ENCODE peak calls at places on chromosome 7, in eight cellular contexts. Y is OCI-LY7, Z is hepatocyte, T is PC-3, R is GM23248, E is SK-N-SH, J is GM23338, S is MM.1S. H is an unnamed sample.
A peak's percentile ranks its signal among the peaks of the same experiment; 100 is the strongest.

GRCh38 chr7:24318326-24318725 is 34.3 kb downstream of the NPY start:
- DNase-seq in J (peak; percentile 84), T (peak; percentile 53), Y (peak; percentile 75), S (no peak), R (peak; percentile 7), E (no peak), Z (peak; percentile 25), H (peak; percentile 63)

GRCh38 chr7:120272261-120272895 is 597 bp upstream of the KCND2 start:
- DNase-seq in T (peak; percentile 66), Z (peak; percentile 67), R (peak; percentile 78), E (peak; percentile 72), Y (peak; percentile 23), S (peak; percentile 84), J (peak; percentile 92), H (peak; percentile 81)

GRCh38 chr7:128869138-128869943 is 6.7 kb downstream of the ATP6V1F start:
- DNase-seq in R (peak; percentile 72), S (peak; percentile 88), J (peak; percentile 76), Y (peak; percentile 59), Z (peak; percentile 77), E (peak; percentile 87), T (peak; percentile 56), H (peak; percentile 88)

GRCh38 chr7:28685660-28686417 is 272.3 kb downstream of the TRIL start:
- DNase-seq in R (peak; percentile 96), T (peak; percentile 97), Y (no peak), J (peak; percentile 77), E (peak; percentile 77), Z (peak; percentile 95), S (no peak), H (peak; percentile 58)

GRCh38 chr7:55306331-55306730 is 58.8 kb upstream of the LANCL2 start:
- DNase-seq in E (no peak), Y (no peak), T (peak; percentile 42), J (no peak), Z (no peak), R (peak; percentile 56), S (no peak), H (no peak)

GRCh38 chr7:13062596-13062995 is 375.2 kb downstream of the ARL4A start:
- DNase-seq in Z (peak; percentile 8), J (no peak), R (no peak), E (no peak), Y (no peak), T (no peak), S (no peak), H (no peak)

GRCh38 chr7:75536940-75537538 is 44.9 kb downstream of the SPDYE5 start:
- DNase-seq in J (no peak), T (no peak), S (no peak), Z (no peak), E (no peak), R (no peak), Y (no peak), H (no peak)

GRCh38 chr7:128235469-128235868 is 5.6 kb upstream of the LEP start:
- DNase-seq in R (no peak), Z (no peak), E (no peak), J (peak; percentile 18), T (no peak), S (no peak), Y (no peak), H (peak; percentile 49)

GRCh38 chr7:30369879-30370278 is 85.5 kb downstream of the ZNRF2 start:
- DNase-seq in Y (no peak), T (no peak), E (no peak), S (no peak), J (no peak), Z (no peak), R (peak; percentile 32), H (no peak)

GRCh38 chr7:156219307-156220077 is 407.2 kb upstream of the SHH start:
- DNase-seq in S (no peak), E (no peak), Y (no peak), Z (no peak), T (no peak), R (no peak), J (no peak), H (no peak)

GRCh38 chr7:120033114-120033513 is 239.9 kb upstream of the KCND2 start:
- DNase-seq in Y (no peak), R (no peak), T (peak; percentile 7), Z (no peak), J (peak; percentile 66), E (no peak), S (peak; percentile 16), H (peak; percentile 49)

GRCh38 chr7:32026076-32026425 is 44.2 kb downstream of the PDE1C start:
- DNase-seq in S (no peak), T (no peak), E (no peak), R (no peak), J (no peak), Z (no peak), Y (no peak), H (no peak)

GRCh38 chr7:45394117-45394708 is 180.0 kb upstream of the ADCY1 start:
- DNase-seq in E (no peak), J (no peak), T (peak; percentile 75), Y (no peak), Z (no peak), R (no peak), S (no peak), H (no peak)

GRCh38 chr7:96224682-96225081 is 97.2 kb downstream of the SLC25A13 start:
- DNase-seq in R (no peak), J (peak; percentile 55), T (peak; percentile 15), E (peak; percentile 51), Z (no peak), Y (no peak), S (no peak), H (peak; percentile 42)

GRCh38 chr7:39085590-39086049 is 107.9 kb downstream of the POU6F2 start:
- DNase-seq in T (no peak), Z (peak; percentile 10), R (peak; percentile 8), E (no peak), S (no peak), Y (no peak), J (peak; percentile 45), H (peak; percentile 77)

DNA sequence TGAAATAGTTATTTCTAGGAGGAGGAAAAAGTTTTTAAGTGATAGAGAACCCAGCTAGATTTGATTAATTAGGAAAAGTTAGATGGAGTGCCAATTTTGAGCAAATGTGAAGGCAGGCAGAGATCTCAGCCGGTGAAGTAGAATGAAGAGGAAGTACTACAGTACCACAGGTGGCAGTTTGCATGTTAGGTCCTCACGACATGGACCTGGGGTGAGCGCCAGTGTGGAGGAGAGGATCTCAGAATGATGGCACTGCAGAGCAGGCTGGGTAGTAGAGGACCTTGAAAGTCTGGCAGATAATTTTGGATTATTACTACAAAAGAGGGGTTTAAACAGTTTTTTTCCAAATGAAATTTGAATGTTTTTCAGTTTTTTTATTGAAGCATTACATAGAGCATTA is 81.1 kb downstream of the GNAI1 start:
- DNase-seq in S (no peak), R (no peak), E (no peak), Z (no peak), T (no peak), J (no peak), Y (no peak), H (no peak)
- H3K27ac ChIP-seq in S (no peak overlapping the region), R (no peak overlapping the region), E (no peak overlapping the region), Z (no peak overlapping the region), T (no peak overlapping the region), J (no peak overlapping the region), Y (no peak overlapping the region), H (no peak overlapping the region)

DNA sequence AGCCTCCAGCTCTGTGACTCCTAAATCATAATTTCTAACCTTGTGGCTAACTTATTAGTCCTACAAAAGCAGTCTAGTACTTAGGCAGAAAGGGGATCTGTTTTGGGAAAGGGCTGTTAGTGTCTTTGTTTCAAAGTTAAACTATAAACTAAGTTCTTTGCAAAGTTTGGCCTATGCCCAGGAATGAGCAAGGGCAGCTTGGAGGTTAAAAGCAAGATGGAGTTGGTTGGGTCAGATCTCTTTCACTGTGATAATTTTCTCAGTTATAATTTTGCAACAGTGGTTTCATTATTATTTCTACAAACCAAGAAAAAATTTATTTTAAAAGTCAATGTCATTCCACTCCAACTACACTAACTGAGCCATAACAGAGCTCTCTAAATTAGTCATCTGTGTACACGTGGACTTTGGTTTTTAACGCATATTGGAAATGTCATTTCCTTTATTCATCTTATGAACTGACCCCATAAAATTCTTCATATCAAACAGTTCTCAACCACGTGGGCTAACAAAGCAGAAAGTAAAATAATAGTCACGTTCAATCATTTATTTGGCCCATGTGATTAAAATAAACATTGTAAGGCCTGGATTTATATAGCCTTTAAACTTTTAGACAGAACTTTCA is 143.2 kb upstream of the C7orf33 start:
- DNase-seq in Y (no peak), S (no peak), T (peak; percentile 52), R (no peak), Z (no peak), J (no peak), E (no peak), H (no peak)
- TF ChIP-seq EZH2phosphoT487 in Y (no peak), S (no peak), T (no peak), R (no peak), Z (no peak), J (no peak), E (no peak), H (no peak)

DNA sequence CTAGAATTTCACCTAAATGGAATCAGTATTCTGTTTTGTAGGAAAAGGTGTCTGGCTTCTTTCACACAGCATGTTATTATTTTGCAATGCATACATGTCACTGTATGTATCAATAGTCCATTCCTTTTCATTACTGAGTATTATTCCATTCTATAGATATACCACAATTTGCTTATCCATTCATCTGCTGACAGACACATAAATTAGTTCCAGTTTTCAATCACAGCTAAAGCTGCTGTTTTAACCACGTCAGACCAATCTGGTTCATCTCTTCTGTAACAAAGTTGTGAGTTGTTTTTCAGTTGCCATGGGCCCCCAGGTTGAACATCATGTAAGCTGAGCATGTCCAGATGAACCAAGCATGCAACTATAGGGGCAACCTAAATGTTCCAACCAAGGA is 282.1 kb upstream of the MKLN1 start:
- DNase-seq in S (no peak), E (no peak), T (no peak), Z (no peak), J (no peak), R (no peak), Y (no peak), H (no peak)
- H3K79me2 ChIP-seq in S (peaks cover 89% of the 10 kb centered on the region), E (peaks cover 17% of the 10 kb centered on the region), T (peaks cover 3% of the 10 kb centered on the region), Z (no peaks in the 10 kb centered on the region), J (peaks cover 21% of the 10 kb centered on the region), R (peaks cover 100% of the 10 kb centered on the region), Y (no peaks in the 10 kb centered on the region), H (no peaks in the 10 kb centered on the region)

DNA sequence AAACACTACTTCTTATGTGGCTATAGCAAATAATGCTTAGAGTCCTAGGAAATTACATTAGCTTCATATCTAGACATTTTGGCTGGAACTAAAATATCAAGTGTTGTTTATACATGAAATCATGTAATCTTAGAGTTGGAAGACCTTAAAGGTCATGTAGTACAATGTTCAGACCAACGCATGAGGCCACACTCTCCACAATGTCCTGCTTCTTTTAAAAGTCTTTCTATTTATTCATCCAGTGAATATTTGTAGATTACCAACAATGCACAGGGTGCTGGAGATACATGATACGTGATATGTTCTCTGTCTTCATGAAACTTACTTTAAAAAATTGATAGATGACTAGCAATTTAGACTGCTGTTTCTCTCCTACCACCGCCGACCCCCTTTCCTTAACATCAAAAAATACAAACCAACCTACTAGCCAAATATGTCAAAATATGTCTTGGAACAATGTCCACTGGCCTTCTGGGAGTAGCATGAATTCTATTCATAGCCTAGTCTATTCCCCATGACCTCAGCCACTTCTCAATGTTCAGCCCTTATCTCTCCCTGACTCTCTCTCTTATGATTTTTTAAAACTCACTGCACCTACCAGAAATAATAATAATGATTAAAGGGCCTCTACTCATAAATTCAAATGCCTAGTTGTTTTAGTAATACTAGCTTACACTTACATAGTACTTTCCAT is 59.5 kb upstream of the CAV2 start:
- DNase-seq in E (no peak), J (no peak), Z (no peak), S (no peak), Y (no peak), T (no peak), R (no peak), H (no peak)
- H3K27ac ChIP-seq in E (peak overlapping the region; percentile 19), J (no peak overlapping the region), Z (no peak overlapping the region), S (no peak overlapping the region), Y (no peak overlapping the region), T (no peak overlapping the region), R (no peak overlapping the region), H (no peak overlapping the region)

GRCh38 chr7:20141666-20142065 is 75.5 kb downstream of the MACC1 start:
- DNase-seq in E (peak; percentile 27), R (no peak), Z (peak; percentile 62), T (no peak), S (no peak), J (no peak), Y (no peak), H (no peak)
- TF ChIP-seq EZH2phosphoT487 in E (no peak), R (no peak), Z (no peak), T (no peak), S (no peak), J (no peak), Y (no peak), H (no peak)

H was measured in neural progenitor cell.